ENCODE peak calls at places on chromosomes 11 and 22, in four cellular contexts. E, O, I and L are unnamed samples.

GRCh38 chr22:49086606-49087157 is 741.0 kb downstream of the BRD1 start:
- DNase-seq in E (no peak), O (no peak), I (no peak), L (no peak)

GRCh38 chr11:94762208-94762607 is 5.9 kb upstream of the AMOTL1 start:
- DNase-seq in E (no peak), O (peak), I (no peak), L (no peak)

GRCh38 chr11:100739636-100740035 is 52.5 kb downstream of the ARHGAP42 start:
- DNase-seq in E (peak), O (peak), I (no peak), L (peak)

GRCh38 chr22:35604671-35605457 is 12.3 kb downstream of the MB start:
- DNase-seq in E (no peak), O (peak), I (no peak), L (no peak)

GRCh38 chr11:34978236-34979191 is 62.1 kb downstream of the PDHX start:
- DNase-seq in E (no peak), O (no peak), I (no peak), L (no peak)

GRCh38 chr11:133157180-133157579 is 375.1 kb downstream of the OPCML start:
- DNase-seq in E (peak), O (no peak), I (no peak), L (no peak)

GRCh38 chr11:32510039-32510438 is 73.6 kb upstream of the EIF3M start:
- DNase-seq in E (no peak), O (no peak), I (no peak), L (no peak)

GRCh38 chr11:1839924-1840779 is 1.4 kb downstream of the TNNI2 start:
- DNase-seq in E (peak), O (peak), I (no peak), L (no peak)

GRCh38 chr11:126727381-126727780 is 273.2 kb downstream of the KIRREL3 start:
- DNase-seq in E (no peak), O (no peak), I (no peak), L (no peak)

GRCh38 chr11:61796127-61796526 is 3.4 kb downstream of the FEN1 start:
- DNase-seq in E (no peak), O (no peak), I (no peak), L (no peak)

GRCh38 chr11:61794579-61794978 is 1.9 kb downstream of the FEN1 start:
- DNase-seq in E (no peak), O (no peak), I (no peak), L (no peak)

GRCh38 chr11:61799665-61800284 is 7.1 kb downstream of the FEN1 start:
- DNase-seq in E (no peak), O (no peak), I (no peak), L (no peak)

GRCh38 chr11:61795459-61795858 is 2.7 kb downstream of the FEN1 start:
- DNase-seq in E (no peak), O (no peak), I (no peak), L (no peak)

GRCh38 chr11:61797263-61797944 is 4.7 kb downstream of the FEN1 start:
- DNase-seq in E (peak), O (peak), I (peak), L (no peak)
- TF ChIP-seq POLR2A in E (no peak), O (no peak), I (no peak), L (no peak)

DNA sequence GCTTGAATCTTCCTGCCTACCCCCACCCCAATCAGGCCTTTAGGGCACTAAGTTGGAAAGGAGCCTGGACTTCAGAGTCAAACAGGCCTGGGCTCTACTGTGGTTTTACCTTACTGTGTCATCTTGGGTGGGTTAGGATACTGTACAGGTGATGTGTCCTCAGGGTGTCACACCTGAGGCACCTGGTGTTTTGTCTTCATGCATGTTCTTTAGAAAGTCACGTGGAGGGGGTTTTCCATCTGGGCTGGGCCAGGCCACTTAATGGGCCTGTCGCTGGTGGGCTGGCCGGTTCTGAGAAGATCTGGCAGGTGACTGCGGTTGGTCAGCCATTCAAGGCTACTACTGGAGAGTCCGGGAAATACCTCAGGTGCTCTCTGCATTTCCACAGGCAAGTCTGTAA is 92.6 kb downstream of the SWAP70 start:
- DNase-seq in E (no peak), O (no peak), I (no peak), L (no peak)
- TF ChIP-seq POLR2A in E (no peak), O (no peak), I (no peak), L (no peak)

DNA sequence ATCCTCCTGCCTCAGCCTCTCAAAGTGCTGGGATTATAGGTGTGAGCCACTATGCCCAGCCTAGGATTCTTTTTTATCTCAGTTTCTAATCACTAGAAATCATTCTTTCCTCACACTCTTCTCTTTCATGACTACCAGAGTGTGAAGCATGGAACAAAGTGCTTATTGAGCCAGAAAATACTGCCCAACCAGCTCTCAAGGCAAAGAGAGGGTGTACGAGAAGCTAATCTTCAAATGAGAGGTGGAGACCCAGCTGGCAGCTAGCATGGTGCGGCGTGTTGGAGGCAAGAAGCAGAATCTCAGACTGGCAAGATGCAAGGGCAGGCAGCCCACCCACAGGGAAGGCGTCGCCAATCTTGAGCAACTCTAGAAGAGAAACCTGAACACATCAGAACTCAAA is 41.1 kb upstream of the ME3 start:
- DNase-seq in E (no peak), O (no peak), I (no peak), L (no peak)
- TF ChIP-seq POLR2A in E (no peak), O (no peak), I (no peak), L (no peak)

DNA sequence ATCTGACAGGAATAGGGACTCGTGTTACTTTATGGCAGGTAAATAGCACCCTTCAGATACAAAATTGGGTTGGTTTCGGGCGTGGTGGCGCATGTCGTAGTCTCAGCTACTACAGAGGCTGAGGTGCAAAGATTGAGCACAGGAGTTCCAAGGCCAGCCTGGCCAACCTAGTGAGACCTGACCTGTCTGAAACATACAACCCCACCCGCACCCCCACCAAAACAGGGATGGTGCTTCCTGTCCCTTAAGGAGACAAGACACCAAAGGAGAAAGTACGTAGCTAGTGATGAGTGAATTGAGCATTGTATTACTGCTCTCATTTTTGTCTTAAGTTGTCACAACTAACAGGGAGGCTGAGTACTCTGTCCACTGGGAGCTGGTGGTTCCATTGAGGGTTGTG is 14.1 kb downstream of the RBM4 start:
- DNase-seq in E (no peak), O (no peak), I (no peak), L (no peak)
- TF ChIP-seq POLR2A in E (no peak), O (no peak), I (no peak), L (no peak)

DNA sequence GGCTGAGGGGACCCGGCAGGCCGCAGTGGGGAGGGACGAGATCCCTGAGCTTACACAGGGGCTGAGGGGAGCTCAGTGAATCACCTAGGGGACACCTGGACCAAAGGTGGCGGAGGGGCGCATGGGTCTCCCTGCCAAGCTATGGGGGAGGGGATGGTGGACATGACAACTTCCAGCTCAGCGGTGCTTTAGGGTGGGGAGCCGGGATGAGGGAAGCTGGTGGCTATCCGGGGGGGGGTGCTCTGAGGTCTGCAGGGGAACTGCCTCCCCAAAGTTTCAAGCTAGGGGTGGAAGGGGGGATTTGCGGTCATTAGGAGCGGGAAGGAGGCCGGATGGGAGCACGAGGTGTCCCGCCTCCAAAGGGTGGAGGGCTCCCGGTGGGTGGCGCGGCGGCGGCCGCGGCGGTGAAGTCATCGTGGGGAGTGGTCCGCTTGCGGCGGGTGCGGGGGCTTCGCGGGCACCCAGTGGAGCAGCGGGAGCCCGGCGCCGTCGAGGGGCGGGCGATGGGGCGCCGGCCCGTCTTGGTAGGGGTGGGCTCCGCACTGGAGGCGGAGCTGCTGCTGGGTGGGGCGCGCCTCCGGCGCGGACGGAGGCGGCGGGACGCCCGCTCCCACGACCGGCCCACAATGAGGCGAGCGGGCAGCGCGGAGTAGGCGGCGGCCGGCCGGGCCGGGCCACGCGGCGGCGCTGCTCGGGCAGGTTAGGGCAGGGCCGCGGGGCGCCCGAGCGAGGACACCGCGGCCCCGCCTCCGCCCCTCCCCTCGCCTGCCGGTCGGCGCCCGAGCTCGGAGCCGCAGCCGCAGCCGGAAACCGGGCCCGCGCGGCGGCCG is at the start of gene MICALL1:
- DNase-seq in E (peak), O (peak), I (peak), L (peak)
- TF ChIP-seq POLR2A in E (no peak), O (peak), I (peak), L (no peak)